ENCODE peak calls at places on chromosomes 2 and 18, in six cellular contexts. One of them, this sample, is unnamed.

GRCh38 chr18:74142251-74142650 is 5.4 kb downstream of the FBXO15 start:
- DNase-seq in K562: no peak
- DNase-seq in H1: no peak
- DNase-seq in HepG2: no peak
- DNase-seq in GM12878: no peak
- DNase-seq in SK-N-SH: no peak
- DNase-seq in this sample: no peak

GRCh38 chr18:79799619-79800352 is 2.0 kb downstream of the KCNG2 start:
- DNase-seq in K562: no peak
- DNase-seq in H1: no peak
- DNase-seq in HepG2: no peak
- DNase-seq in GM12878: no peak
- DNase-seq in SK-N-SH: no peak
- DNase-seq in this sample: no peak

GRCh38 chr2:101759162-101759561 is 61.7 kb downstream of the MAP4K4 start:
- DNase-seq in K562: no peak
- DNase-seq in H1: no peak
- DNase-seq in HepG2: no peak
- DNase-seq in GM12878: no peak
- DNase-seq in SK-N-SH: no peak
- DNase-seq in this sample: no peak

GRCh38 chr2:135948642-135949355 is 36.6 kb downstream of the DARS1 start:
- DNase-seq in K562: peak; percentile 23
- DNase-seq in H1: no peak
- DNase-seq in HepG2: no peak
- DNase-seq in GM12878: no peak
- DNase-seq in SK-N-SH: no peak
- DNase-seq in this sample: no peak

GRCh38 chr2:233100192-233100998 is 40.3 kb downstream of the INPP5D start:
- DNase-seq in K562: no peak
- DNase-seq in H1: no peak
- DNase-seq in HepG2: no peak
- DNase-seq in GM12878: peak; percentile 95
- DNase-seq in SK-N-SH: no peak
- DNase-seq in this sample: no peak

GRCh38 chr2:154813636-154814035 is 115.1 kb downstream of the KCNJ3 start:
- DNase-seq in K562: no peak
- DNase-seq in H1: no peak
- DNase-seq in HepG2: no peak
- DNase-seq in GM12878: no peak
- DNase-seq in SK-N-SH: no peak
- DNase-seq in this sample: no peak

GRCh38 chr2:157196956-157197355 is 60.5 kb upstream of the GALNT5 start:
- DNase-seq in K562: no peak
- DNase-seq in H1: no peak
- DNase-seq in HepG2: no peak
- DNase-seq in GM12878: no peak
- DNase-seq in SK-N-SH: no peak
- DNase-seq in this sample: no peak

GRCh38 chr2:240319221-240319854 is 116.1 kb upstream of the GPC1 start:
- DNase-seq in K562: no peak
- DNase-seq in H1: no peak
- DNase-seq in HepG2: no peak
- DNase-seq in GM12878: no peak
- DNase-seq in SK-N-SH: peak; percentile 15
- DNase-seq in this sample: no peak

GRCh38 chr2:207202645-207203044 is 36.9 kb upstream of the KLF7 start:
- DNase-seq in K562: no peak
- DNase-seq in H1: no peak
- DNase-seq in HepG2: peak; percentile 28
- DNase-seq in GM12878: no peak
- DNase-seq in SK-N-SH: no peak
- DNase-seq in this sample: no peak

GRCh38 chr2:36854241-36854640 is 112.1 kb downstream of the STRN start:
- DNase-seq in K562: no peak
- DNase-seq in H1: no peak
- DNase-seq in HepG2: no peak
- DNase-seq in GM12878: no peak
- DNase-seq in SK-N-SH: no peak
- DNase-seq in this sample: no peak

GRCh38 chr2:133157141-133157540 is 411.1 kb downstream of the NCKAP5 start:
- DNase-seq in K562: no peak
- DNase-seq in H1: no peak
- DNase-seq in HepG2: no peak
- DNase-seq in GM12878: no peak
- DNase-seq in SK-N-SH: no peak
- DNase-seq in this sample: no peak

GRCh38 chr18:77366725-77367641 is 117.3 kb downstream of the GALR1 start:
- DNase-seq in K562: no peak
- DNase-seq in H1: no peak
- DNase-seq in HepG2: peak; percentile 97
- DNase-seq in GM12878: no peak
- DNase-seq in SK-N-SH: peak; percentile 39
- DNase-seq in this sample: no peak

GRCh38 chr18:75133721-75134645 is 75.0 kb downstream of the PTGR3 start:
- DNase-seq in K562: no peak
- DNase-seq in H1: no peak
- DNase-seq in HepG2: no peak
- DNase-seq in GM12878: no peak
- DNase-seq in SK-N-SH: no peak
- DNase-seq in this sample: no peak

GRCh38 chr2:233209978-233210680 is 41.3 kb upstream of the ATG16L1 start:
- DNase-seq in K562: no peak
- DNase-seq in H1: no peak
- DNase-seq in HepG2: no peak
- DNase-seq in GM12878: no peak
- DNase-seq in SK-N-SH: no peak
- DNase-seq in this sample: no peak

GRCh38 chr18:43159091-43159490 is 43.6 kb upstream of the RIT2 start:
- DNase-seq in K562: no peak
- DNase-seq in H1: no peak
- DNase-seq in HepG2: no peak
- DNase-seq in GM12878: no peak
- DNase-seq in SK-N-SH: no peak
- DNase-seq in this sample: no peak

GRCh38 chr2:28401411-28401810 is 8.8 kb downstream of the FOSL2 start:
- DNase-seq in K562: no peak
- DNase-seq in H1: no peak
- DNase-seq in HepG2: no peak
- DNase-seq in GM12878: no peak
- DNase-seq in SK-N-SH: no peak
- DNase-seq in this sample: no peak

GRCh38 chr2:55899881-55900280 is 23.7 kb downstream of the EFEMP1 start:
- DNase-seq in K562: no peak
- DNase-seq in H1: no peak
- DNase-seq in HepG2: no peak
- DNase-seq in GM12878: no peak
- DNase-seq in SK-N-SH: no peak
- DNase-seq in this sample: no peak

DNA sequence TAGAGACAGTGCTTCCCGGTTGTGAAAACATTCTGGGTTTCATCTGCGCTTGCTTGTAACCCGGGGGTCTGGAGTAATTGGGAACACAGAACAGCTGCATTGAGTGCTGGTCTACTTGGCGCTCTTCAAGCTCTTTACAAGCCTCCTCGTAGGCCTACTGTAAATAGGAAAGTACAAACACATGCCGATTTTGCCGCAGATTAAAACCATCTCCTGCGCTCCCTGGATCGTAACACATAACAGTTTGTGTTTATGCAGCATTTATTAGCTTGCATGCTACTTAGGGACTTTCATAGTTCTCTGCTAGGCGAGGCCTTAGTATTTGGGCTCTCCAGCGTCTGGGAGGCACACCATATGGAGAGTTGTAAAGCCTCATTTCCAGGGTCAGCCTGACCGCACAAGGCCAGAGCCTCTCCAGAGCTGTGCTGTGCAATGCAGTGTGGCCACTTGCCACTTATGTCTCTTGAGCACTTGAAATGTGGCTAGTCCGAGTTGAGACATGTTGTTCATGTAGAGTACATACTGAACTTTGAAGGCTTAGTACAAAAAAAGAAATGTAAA is 84.0 kb upstream of the HAAO start:
- DNase-seq in K562: no peak
- DNase-seq in H1: no peak
- DNase-seq in HepG2: no peak
- DNase-seq in GM12878: no peak
- DNase-seq in SK-N-SH: no peak
- DNase-seq in this sample: no peak
- TF ChIP-seq GABPA in K562: no peak
- TF ChIP-seq GABPA in H1: no peak
- TF ChIP-seq GABPA in HepG2: no peak
- TF ChIP-seq GABPA in GM12878: no peak
- TF ChIP-seq GABPA in SK-N-SH: no peak
- TF ChIP-seq GABPA in this sample: no peak

GRCh38 chr18:33159151-33159550 is 281.4 kb downstream of the CCDC178 start:
- DNase-seq in K562: no peak
- DNase-seq in H1: no peak
- DNase-seq in HepG2: no peak
- DNase-seq in GM12878: no peak
- DNase-seq in SK-N-SH: no peak
- DNase-seq in this sample: no peak

GRCh38 chr18:33152376-33152775 is 288.1 kb downstream of the CCDC178 start:
- DNase-seq in K562: no peak
- DNase-seq in H1: no peak
- DNase-seq in HepG2: no peak
- DNase-seq in GM12878: no peak
- DNase-seq in SK-N-SH: no peak
- DNase-seq in this sample: no peak

GRCh38 chr18:33157893-33158292 is 282.6 kb downstream of the CCDC178 start:
- DNase-seq in K562: no peak
- DNase-seq in H1: no peak
- DNase-seq in HepG2: no peak
- DNase-seq in GM12878: no peak
- DNase-seq in SK-N-SH: no peak
- DNase-seq in this sample: no peak

GRCh38 chr18:33154049-33154448 is 286.5 kb downstream of the CCDC178 start:
- DNase-seq in K562: no peak
- DNase-seq in H1: no peak
- DNase-seq in HepG2: no peak
- DNase-seq in GM12878: no peak
- DNase-seq in SK-N-SH: no peak
- DNase-seq in this sample: no peak

DNA sequence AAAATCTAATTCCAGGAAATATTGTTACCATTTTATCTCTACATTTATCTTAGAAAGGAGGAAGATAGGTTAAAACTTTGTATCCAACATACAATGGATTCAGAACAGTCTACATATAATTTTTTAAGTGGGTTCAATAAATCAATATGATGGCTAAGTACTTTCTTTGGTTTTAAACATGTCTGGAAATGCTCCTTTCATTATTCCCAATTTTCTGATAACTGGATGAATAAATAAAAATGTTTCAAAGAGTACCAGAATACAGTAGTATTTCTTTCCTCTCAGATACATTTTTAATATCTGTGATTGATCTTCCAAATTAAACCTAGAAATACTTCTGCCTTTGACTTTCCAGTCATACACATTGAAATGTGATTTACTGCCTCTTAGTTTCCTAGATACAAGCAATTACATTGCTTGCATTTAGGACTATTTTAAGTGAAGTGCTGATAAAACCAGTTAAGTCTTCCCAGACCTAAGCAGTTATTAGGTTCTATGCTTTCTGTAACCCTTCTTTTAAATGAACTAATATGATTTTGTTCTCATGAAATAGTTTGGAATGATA is 283.5 kb downstream of the CCDC178 start:
- DNase-seq in K562: no peak
- DNase-seq in H1: no peak
- DNase-seq in HepG2: no peak
- DNase-seq in GM12878: no peak
- DNase-seq in SK-N-SH: no peak
- DNase-seq in this sample: no peak
- H3K27ac ChIP-seq in K562: no peak overlapping the region
- H3K27ac ChIP-seq in H1: no peak overlapping the region
- H3K27ac ChIP-seq in HepG2: no peak overlapping the region
- H3K27ac ChIP-seq in GM12878: no peak overlapping the region
- H3K27ac ChIP-seq in SK-N-SH: no peak overlapping the region
- H3K27ac ChIP-seq in this sample: no peak overlapping the region

GRCh38 chr18:48022531-48023330 is 92.3 kb upstream of the SMAD2 start:
- DNase-seq in K562: peak; percentile 60
- DNase-seq in H1: no peak
- DNase-seq in HepG2: peak; percentile 59
- DNase-seq in GM12878: peak; percentile 12
- DNase-seq in SK-N-SH: peak; percentile 58
- DNase-seq in this sample: peak; percentile 86
- TF ChIP-seq GABPA in K562: no peak
- TF ChIP-seq GABPA in H1: no peak
- TF ChIP-seq GABPA in HepG2: no peak
- TF ChIP-seq GABPA in GM12878: no peak
- TF ChIP-seq GABPA in SK-N-SH: no peak
- TF ChIP-seq GABPA in this sample: no peak

GRCh38 chr18:3649135-3649558 is 199.2 kb downstream of the TGIF1 start:
- DNase-seq in K562: no peak
- DNase-seq in H1: no peak
- DNase-seq in HepG2: no peak
- DNase-seq in GM12878: no peak
- DNase-seq in SK-N-SH: no peak
- DNase-seq in this sample: no peak

GRCh38 chr18:3651266-3651665 is 201.3 kb downstream of the TGIF1 start:
- DNase-seq in K562: no peak
- DNase-seq in H1: no peak
- DNase-seq in HepG2: no peak
- DNase-seq in GM12878: no peak
- DNase-seq in SK-N-SH: no peak
- DNase-seq in this sample: no peak

GRCh38 chr18:3648695-3649094 is 198.7 kb downstream of the TGIF1 start:
- DNase-seq in K562: no peak
- DNase-seq in H1: no peak
- DNase-seq in HepG2: no peak
- DNase-seq in GM12878: no peak
- DNase-seq in SK-N-SH: no peak
- DNase-seq in this sample: no peak

GRCh38 chr18:3647636-3648035 is 197.7 kb downstream of the TGIF1 start:
- DNase-seq in K562: no peak
- DNase-seq in H1: no peak
- DNase-seq in HepG2: no peak
- DNase-seq in GM12878: no peak
- DNase-seq in SK-N-SH: no peak
- DNase-seq in this sample: no peak

DNA sequence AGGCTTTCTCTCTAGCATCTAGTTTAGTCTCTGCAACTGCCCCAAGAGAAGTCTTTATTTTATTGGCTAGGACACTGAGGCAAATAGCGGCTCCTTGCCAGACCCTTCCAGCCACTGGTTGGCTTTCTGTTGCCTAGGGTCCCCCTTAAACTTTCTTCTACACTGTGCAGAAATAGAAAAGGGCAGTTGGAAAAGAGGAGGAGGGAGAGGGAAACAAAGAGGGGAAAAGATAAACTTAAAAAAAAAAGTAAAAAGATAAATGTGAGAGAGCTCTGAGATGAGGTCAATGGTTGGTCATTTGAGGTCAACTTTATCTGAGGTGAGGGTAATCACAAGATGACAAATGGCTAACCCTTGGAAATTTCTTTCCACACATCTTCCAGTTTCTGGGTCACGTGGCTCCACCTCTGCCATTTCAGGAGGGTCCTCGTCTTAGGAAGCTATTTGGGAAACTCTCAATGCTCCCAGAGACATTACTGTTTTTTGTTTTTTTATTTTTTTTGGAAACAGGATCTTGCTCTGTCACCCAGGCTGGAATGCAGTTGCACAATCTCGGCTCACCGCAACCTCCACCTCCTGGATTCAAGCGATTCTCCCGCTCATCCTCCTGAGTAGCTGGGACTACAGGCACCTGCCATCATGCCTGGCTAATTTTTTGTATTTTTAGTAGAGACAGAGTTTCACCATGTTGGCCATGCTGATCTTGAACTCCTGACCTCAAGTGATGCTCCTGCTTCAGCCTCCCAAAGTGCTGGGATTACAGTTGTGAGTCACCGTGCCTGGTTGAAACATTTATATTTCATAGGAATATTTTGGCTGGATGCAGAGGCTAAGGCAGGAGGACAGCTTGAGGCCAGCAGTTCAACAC is 199.8 kb downstream of the TGIF1 start:
- DNase-seq in K562: peak; percentile 43
- DNase-seq in H1: no peak
- DNase-seq in HepG2: peak; percentile 73
- DNase-seq in GM12878: no peak
- DNase-seq in SK-N-SH: no peak
- DNase-seq in this sample: no peak
- H3K27ac ChIP-seq in K562: peak overlapping the region; percentile 42
- H3K27ac ChIP-seq in H1: no peak overlapping the region
- H3K27ac ChIP-seq in HepG2: peak overlapping the region; percentile 41
- H3K27ac ChIP-seq in GM12878: no peak overlapping the region
- H3K27ac ChIP-seq in SK-N-SH: no peak overlapping the region
- H3K27ac ChIP-seq in this sample: no peak overlapping the region